ENCODE peak calls at places on chromosomes 3 and 15, in ten cellular contexts. Y, R, Q, J, T, C, H, F, O and Z are unnamed samples.

GRCh38 chr3:105444725-105445124 is 78.0 kb downstream of the ALCAM start:
- DNase-seq in C (no peak), Q (no peak), H (no peak), T (no peak), O (no peak), F (no peak), R (no peak), Y (no peak), J (no peak), Z (no peak)

GRCh38 chr3:149369991-149370866 is 7.2 kb downstream of the TM4SF1 start:
- DNase-seq in J (peak; percentile 63), R (no peak), T (no peak), O (no peak), C (no peak), F (peak; percentile 63), H (no peak), Y (no peak), Q (no peak), Z (no peak)

GRCh38 chr3:38165722-38166387 is 518 bp downstream of the OXSR1 start:
- DNase-seq in C (peak; percentile 88), T (no peak), F (no peak), Q (peak; percentile 52), O (no peak), H (peak; percentile 78), J (no peak), Y (no peak), R (no peak), Z (peak; percentile 74)

GRCh38 chr3:94311651-94312050 is 248.8 kb downstream of the NSUN3 start:
- DNase-seq in H (no peak), Y (no peak), J (no peak), Q (no peak), C (no peak), O (no peak), T (no peak), F (no peak), R (no peak), Z (no peak)

GRCh38 chr3:151290673-151291072 is 12.3 kb upstream of the P2RY14 start:
- DNase-seq in C (no peak), H (no peak), F (no peak), Q (no peak), T (no peak), J (no peak), O (no peak), Y (no peak), R (no peak), Z (no peak)

GRCh38 chr3:2898591-2899353 is 211.4 kb downstream of the IL5RA start:
- DNase-seq in Q (no peak), H (no peak), J (no peak), O (no peak), C (no peak), F (no peak), Y (no peak), T (no peak), R (no peak), Z (no peak)

GRCh38 chr3:53243165-53243564 is 12.7 kb downstream of the TKT start:
- DNase-seq in F (no peak), C (no peak), H (no peak), Y (no peak), R (no peak), T (no peak), J (no peak), O (no peak), Q (no peak), Z (no peak)

GRCh38 chr3:15923640-15924405 is 126.0 kb upstream of the ANKRD28 start:
- DNase-seq in Y (no peak), R (no peak), Q (no peak), C (no peak), T (no peak), H (no peak), O (no peak), F (no peak), J (no peak), Z (no peak)

GRCh38 chr3:125357032-125357658 is 18.0 kb downstream of the ZNF148 start:
- DNase-seq in Y (peak; percentile 89), Q (peak; percentile 53), O (peak; percentile 26), R (no peak), H (peak; percentile 61), T (peak; percentile 50), J (peak; percentile 54), F (no peak), C (peak; percentile 59), Z (no peak)

GRCh38 chr3:182959474-182960350 is 20.6 kb downstream of the DCUN1D1 start:
- DNase-seq in Y (no peak), H (no peak), O (no peak), Q (no peak), R (no peak), F (no peak), T (no peak), J (peak; percentile 46), C (no peak), Z (no peak)

GRCh38 chr3:182965861-182966366 is 14.4 kb downstream of the DCUN1D1 start:
- DNase-seq in H (no peak), C (no peak), F (no peak), T (no peak), R (no peak), Q (no peak), O (no peak), J (no peak), Y (no peak), Z (no peak)

GRCh38 chr3:182957676-182958075 is 22.7 kb downstream of the DCUN1D1 start:
- DNase-seq in Y (no peak), C (no peak), Q (no peak), H (no peak), O (no peak), F (no peak), T (no peak), J (no peak), R (no peak), Z (no peak)

GRCh38 chr3:182964179-182964578 is 16.2 kb downstream of the DCUN1D1 start:
- DNase-seq in T (no peak), C (no peak), H (no peak), R (no peak), J (no peak), F (no peak), O (no peak), Y (no peak), Q (no peak), Z (no peak)

GRCh38 chr3:182962162-182962561 is 18.2 kb downstream of the DCUN1D1 start:
- DNase-seq in J (no peak), Q (peak; percentile 24), F (no peak), R (no peak), O (no peak), C (no peak), Y (no peak), H (no peak), T (no peak), Z (no peak)
- TF ChIP-seq CTCF in J (no peak), Q (no peak), F (no peak), R (no peak), O (no peak), C (no peak), Y (no peak), H (no peak), T (no peak), Z (no peak)

DNA sequence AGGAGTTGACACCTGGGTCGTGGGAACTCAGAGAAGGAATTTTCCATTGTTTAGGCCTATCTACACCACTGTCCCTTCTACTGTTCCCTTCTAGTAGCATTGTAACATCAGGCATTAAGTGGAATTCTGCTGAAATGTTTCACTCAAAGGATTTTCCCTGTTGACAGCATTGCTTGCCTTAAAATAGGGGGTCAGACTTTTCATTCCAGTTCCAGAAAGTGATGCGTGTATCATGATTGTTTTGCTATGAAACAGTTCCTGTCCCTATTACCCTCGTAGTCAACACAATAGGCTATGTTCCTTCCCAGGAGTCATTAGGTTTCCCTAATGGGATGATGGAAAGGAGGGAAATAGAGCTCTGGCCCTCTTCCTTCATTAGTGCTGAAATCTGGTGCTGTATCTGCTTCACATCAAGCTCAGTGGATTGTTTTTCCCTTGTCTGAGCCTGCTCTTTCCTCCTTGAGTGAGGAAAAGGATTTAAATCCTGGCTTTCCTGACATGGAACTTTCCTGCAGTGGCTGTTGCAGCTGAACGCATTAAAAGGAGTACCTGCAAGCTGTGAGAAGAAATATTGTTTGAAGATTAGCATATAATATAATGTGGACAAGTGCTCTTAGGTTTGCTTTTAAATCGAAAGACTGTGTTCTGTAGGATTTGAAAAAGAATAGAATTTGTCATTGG is 195.9 kb downstream of the KLHL25 start:
- DNase-seq in J (peak; percentile 33), R (no peak), F (no peak), T (no peak), Y (no peak), Q (no peak), H (no peak), C (no peak), O (no peak), Z (no peak)
- H3K4me1 ChIP-seq in J (peaks cover 15% of the 10 kb centered on the region), R (peaks cover 42% of the 10 kb centered on the region), F (no peaks in the 10 kb centered on the region), T (peaks cover 42% of the 10 kb centered on the region), Y (peaks cover 26% of the 10 kb centered on the region), Q (no peaks in the 10 kb centered on the region), H (no peaks in the 10 kb centered on the region), C (no peaks in the 10 kb centered on the region), O (peaks cover 7% of the 10 kb centered on the region), Z (no peaks in the 10 kb centered on the region)

GRCh38 chr3:132703733-132704132 is 18.5 kb downstream of the NPHP3 start:
- DNase-seq in Q (no peak), T (no peak), J (no peak), F (no peak), C (no peak), R (no peak), Y (no peak), H (no peak), O (no peak), Z (no peak)
- H3K36me3 ChIP-seq in Q (no peaks in the 10 kb centered on the region), T (peaks cover 3% of the 10 kb centered on the region), J (peaks cover 29% of the 10 kb centered on the region), F (peaks cover 48% of the 10 kb centered on the region), C (no peaks in the 10 kb centered on the region), R (peaks cover 77% of the 10 kb centered on the region), Y (peaks cover 78% of the 10 kb centered on the region), H (peaks cover 83% of the 10 kb centered on the region), O (peaks cover 52% of the 10 kb centered on the region), Z (peaks cover 76% of the 10 kb centered on the region)

GRCh38 chr15:69132430-69132829 is 28.0 kb upstream of the GLCE start:
- DNase-seq in C (no peak), J (no peak), F (no peak), T (no peak), R (no peak), H (no peak), O (no peak), Q (no peak), Y (no peak), Z (no peak)

GRCh38 chr15:69133862-69134519 is 26.4 kb upstream of the GLCE start:
- DNase-seq in Y (no peak), O (no peak), T (no peak), J (no peak), F (no peak), R (no peak), C (no peak), H (no peak), Q (no peak), Z (no peak)

GRCh38 chr15:69131362-69132215 is 28.8 kb upstream of the GLCE start:
- DNase-seq in Y (no peak), Q (no peak), J (no peak), F (no peak), T (no peak), R (no peak), H (no peak), C (no peak), O (no peak), Z (no peak)

GRCh38 chr15:69134841-69135240 is 25.6 kb upstream of the GLCE start:
- DNase-seq in T (no peak), O (no peak), C (no peak), F (no peak), H (no peak), R (no peak), Y (no peak), Q (no peak), J (no peak), Z (no peak)

GRCh38 chr15:69132935-69133861 is 27.2 kb upstream of the GLCE start:
- DNase-seq in R (no peak), O (no peak), J (no peak), H (no peak), Y (no peak), F (no peak), T (no peak), Q (peak; percentile 78), C (no peak), Z (no peak)
- TF ChIP-seq CTCF in R (no peak), O (no peak), J (no peak), H (no peak), Y (no peak), F (no peak), T (no peak), Q (no peak), C (no peak), Z (peak; percentile 12)